ENCODE peak calls at places on chromosomes 6 and 20, in nine cellular contexts. K, C, A, H, S, X, I, Z and B are unnamed samples.

GRCh38 chr20:53950578-53950977 is 119.8 kb downstream of the BCAS1 start:
- DNase-seq in S (no peak), K (no peak), H (no peak), C (no peak), I (no peak), A (no peak), X (no peak), Z (no peak), B (no peak)

GRCh38 chr20:34683667-34684066 is 6.8 kb upstream of the PIGU start:
- DNase-seq in K (no peak), A (no peak), Z (no peak), I (no peak), S (no peak), C (no peak), X (no peak), H (no peak), B (no peak)

GRCh38 chr6:21402368-21402767 is 191.2 kb upstream of the SOX4 start:
- DNase-seq in Z (peak), H (no peak), S (peak), C (peak), I (no peak), K (no peak), X (no peak), A (peak), B (peak)

GRCh38 chr6:1834641-1835516 is 225.2 kb downstream of the FOXC1 start:
- DNase-seq in Z (no peak), C (no peak), H (no peak), S (no peak), A (no peak), K (no peak), I (no peak), X (no peak), B (no peak)

GRCh38 chr6:165487950-165488349 is 175.1 kb downstream of the PDE10A start:
- DNase-seq in I (no peak), H (no peak), S (no peak), K (no peak), X (no peak), Z (no peak), A (no peak), C (no peak), B (peak)

GRCh38 chr6:39958947-39959346 is 24.7 kb upstream of the MOCS1 start:
- DNase-seq in X (no peak), H (no peak), C (no peak), I (no peak), A (no peak), S (no peak), K (no peak), Z (no peak), B (no peak)

GRCh38 chr6:54813901-54814300 is 32.7 kb upstream of the FAM83B start:
- DNase-seq in Z (no peak), S (no peak), H (no peak), K (no peak), I (no peak), C (no peak), A (no peak), X (no peak), B (peak)

GRCh38 chr6:170083236-170084051 is 207.4 kb downstream of the DLL1 start:
- DNase-seq in I (no peak), S (no peak), X (no peak), H (peak), C (no peak), K (no peak), A (no peak), Z (no peak), B (no peak)

GRCh38 chr6:77373955-77374354 is 89.3 kb downstream of the HTR1B start:
- DNase-seq in I (no peak), K (no peak), Z (no peak), S (no peak), C (no peak), H (no peak), X (no peak), A (no peak), B (no peak)

GRCh38 chr20:4883051-4883450 is 118.3 kb downstream of the SLC23A2 start:
- DNase-seq in X (no peak), H (no peak), A (no peak), K (no peak), I (no peak), C (no peak), Z (no peak), S (no peak), B (no peak)

GRCh38 chr6:5481024-5481423 is 219.7 kb downstream of the FARS2 start:
- DNase-seq in A (no peak), X (no peak), I (peak), S (no peak), K (no peak), C (no peak), H (no peak), Z (no peak), B (no peak)

GRCh38 chr20:513429-513828 is 30.2 kb downstream of the CSNK2A1 start:
- DNase-seq in A (no peak), Z (peak), I (no peak), K (no peak), X (no peak), H (no peak), C (no peak), S (no peak), B (peak)

GRCh38 chr6:1586256-1586655 is 23.5 kb upstream of the FOXC1 start:
- DNase-seq in I (no peak), X (no peak), S (peak), Z (no peak), K (no peak), H (peak), C (no peak), A (no peak), B (no peak)

GRCh38 chr6:36839819-36840379 is 655 bp upstream of the CPNE5 start:
- DNase-seq in X (peak), C (no peak), S (no peak), Z (no peak), K (no peak), I (peak), H (no peak), A (peak), B (no peak)

GRCh38 chr6:136338486-136338885 is 48.8 kb upstream of the BCLAF1 start:
- DNase-seq in S (no peak), K (peak), A (no peak), I (no peak), Z (no peak), X (no peak), H (no peak), C (no peak), B (no peak)

GRCh38 chr20:31691646-31692275 is 30.9 kb downstream of the BCL2L1 start:
- DNase-seq in I (no peak), S (no peak), Z (peak), C (peak), A (no peak), H (no peak), K (no peak), X (no peak), B (no peak)

GRCh38 chr20:13292486-13292885 is 71.4 kb downstream of the ISM1 start:
- DNase-seq in K (no peak), I (no peak), C (no peak), S (no peak), H (peak), Z (no peak), A (no peak), X (no peak), B (no peak)

GRCh38 chr6:20234136-20234535 is 21.9 kb upstream of the MBOAT1 start:
- DNase-seq in I (no peak), H (no peak), C (no peak), Z (peak), X (no peak), A (no peak), S (no peak), K (no peak), B (no peak)

GRCh38 chr6:159074120-159074684 is 29.4 kb upstream of the TAGAP start:
- DNase-seq in Z (peak), I (no peak), C (no peak), K (peak), X (no peak), A (peak), S (no peak), H (no peak), B (peak)

GRCh38 chr20:37990571-37991151 is 42.6 kb downstream of the TTI1 start:
- DNase-seq in S (peak), A (peak), H (no peak), K (peak), I (peak), Z (peak), X (peak), C (no peak), B (peak)

GRCh38 chr6:28941681-28942448 is 18.1 kb upstream of the TRIM27 start:
- DNase-seq in A (no peak), I (no peak), C (no peak), K (no peak), S (no peak), X (no peak), H (no peak), Z (no peak), B (no peak)

GRCh38 chr20:32638848-32639247 is 34.9 kb downstream of the C20orf203 start:
- DNase-seq in X (no peak), C (no peak), Z (no peak), H (no peak), K (no peak), I (peak), A (no peak), S (no peak), B (peak)

GRCh38 chr6:30520480-30520992 is 31.2 kb downstream of the HLA-E start:
- DNase-seq in H (no peak), A (no peak), C (no peak), S (peak), I (no peak), Z (no peak), K (no peak), X (no peak), B (no peak)

GRCh38 chr6:37783831-37784584 is 35.5 kb upstream of the ZFAND3 start:
- DNase-seq in A (peak), Z (peak), X (peak), C (no peak), H (no peak), K (peak), I (no peak), S (no peak), B (peak)

GRCh38 chr20:35011589-35012226 is 56.0 kb downstream of the MYH7B start:
- DNase-seq in H (no peak), C (no peak), K (no peak), A (no peak), S (no peak), X (no peak), I (no peak), Z (no peak), B (no peak)

GRCh38 chr6:70684794-70685493 is 17.3 kb downstream of the SMAP1 start:
- DNase-seq in S (no peak), I (no peak), X (no peak), A (no peak), H (no peak), Z (no peak), K (no peak), C (no peak), B (no peak)

GRCh38 chr6:113147544-113147943 is 709.6 kb upstream of the MARCKS start:
- DNase-seq in Z (peak), C (peak), X (no peak), H (no peak), I (no peak), K (no peak), A (no peak), S (no peak), B (no peak)

GRCh38 chr6:24743265-24743943 is 24.4 kb upstream of the C6orf62 start:
- DNase-seq in I (no peak), X (no peak), A (peak), H (no peak), C (peak), K (peak), S (no peak), Z (peak), B (peak)

GRCh38 chr20:32465092-32465900 is 107.2 kb downstream of the ASXL1 start:
- DNase-seq in X (peak), I (peak), H (no peak), C (no peak), K (peak), S (peak), Z (peak), A (no peak), B (peak)

GRCh38 chr6:133961831-133962230 is 8.8 kb downstream of the TBPL1 start:
- DNase-seq in K (no peak), X (no peak), S (no peak), I (no peak), Z (no peak), C (no peak), H (no peak), A (no peak), B (no peak)

GRCh38 chr6:166586424-166587156 is at the start of gene RAMACL:
- DNase-seq in X (no peak), H (no peak), I (no peak), C (no peak), K (no peak), Z (no peak), A (peak), S (no peak), B (no peak)

GRCh38 chr6:2961971-2962370 is 9.4 kb downstream of the SERPINB6 start:
- DNase-seq in S (no peak), H (no peak), K (no peak), X (no peak), Z (no peak), C (no peak), A (no peak), I (no peak), B (no peak)

GRCh38 chr20:40156600-40157307 is 532.3 kb downstream of the MAFB start:
- DNase-seq in C (no peak), K (no peak), H (no peak), S (no peak), Z (peak), I (no peak), A (no peak), X (no peak), B (no peak)

GRCh38 chr20:17500826-17501225 is 30.4 kb downstream of the BFSP1 start:
- DNase-seq in K (no peak), I (no peak), A (no peak), Z (no peak), H (peak), X (no peak), C (no peak), S (no peak), B (no peak)
- TF ChIP-seq CTCF in K (no peak), I (no peak), A (no peak), Z (no peak), H (no peak), X (no peak), C (no peak), S (no peak), B (no peak)

GRCh38 chr20:57020364-57020763 is 246.1 kb downstream of the BMP7 start:
- DNase-seq in S (no peak), C (no peak), K (no peak), H (no peak), A (peak), I (no peak), Z (no peak), X (no peak), B (no peak)
- H3K4me3 ChIP-seq in S (no peak), C (no peak), K (no peak), H (no peak), A (no peak), I (no peak), Z (no peak), X (no peak), B (no peak)

DNA sequence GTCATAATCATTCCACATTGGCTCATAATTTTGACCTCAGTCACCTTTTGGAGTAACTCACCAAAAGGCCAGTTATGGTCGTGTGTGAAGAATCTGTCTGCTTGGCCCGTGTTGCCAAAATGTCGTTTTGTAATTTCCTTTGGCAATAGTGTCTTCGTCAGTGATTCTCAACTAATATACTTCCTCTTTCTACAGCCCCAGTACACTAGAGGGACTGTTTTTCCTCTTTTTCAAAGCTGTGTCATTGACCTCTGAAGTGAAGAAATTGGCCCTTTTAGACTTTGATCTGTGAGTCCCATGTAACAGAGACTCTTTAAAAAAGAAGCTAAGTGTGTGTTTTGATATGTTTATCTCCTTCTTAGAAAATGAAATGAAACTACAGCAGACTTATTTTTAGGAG is 5.2 kb downstream of the FOXO3 start:
- DNase-seq in A (peak), S (peak), Z (peak), H (no peak), I (peak), X (no peak), K (peak), C (peak), B (peak)
- TF ChIP-seq CTCF in A (no peak), S (peak), Z (peak), H (no peak), I (no peak), X (peak), K (no peak), C (peak), B (peak)

GRCh38 chr6:108839068-108839467 is 9.2 kb upstream of the ARMC2 start:
- DNase-seq in H (no peak), C (no peak), K (no peak), Z (no peak), S (no peak), X (no peak), A (no peak), I (no peak), B (no peak)

GRCh38 chr6:108837236-108837971 is 10.8 kb upstream of the ARMC2 start:
- DNase-seq in X (no peak), I (no peak), C (no peak), H (no peak), A (peak), K (no peak), Z (no peak), S (no peak), B (no peak)

GRCh38 chr6:108840919-108841318 is 7.3 kb upstream of the ARMC2 start:
- DNase-seq in H (no peak), K (no peak), X (no peak), I (no peak), Z (no peak), A (no peak), S (no peak), C (no peak), B (no peak)

GRCh38 chr6:108836061-108836460 is 12.2 kb upstream of the ARMC2 start:
- DNase-seq in I (no peak), A (no peak), H (no peak), X (no peak), Z (peak), C (no peak), K (no peak), S (no peak), B (no peak)

GRCh38 chr6:108838101-108838717 is 10.0 kb upstream of the ARMC2 start:
- DNase-seq in A (peak), H (no peak), Z (peak), I (no peak), K (no peak), X (no peak), S (no peak), C (no peak), B (peak)
- H3K4me3 ChIP-seq in A (no peak), H (no peak), Z (no peak), I (no peak), K (no peak), X (no peak), S (no peak), C (no peak), B (no peak)

GRCh38 chr6:154500769-154501171 is 9.7 kb downstream of the CNKSR3 start:
- DNase-seq in A (no peak), X (no peak), S (no peak), I (no peak), C (no peak), H (no peak), K (peak), Z (no peak), B (no peak)
- TF ChIP-seq CTCF in A (peak), X (no peak), S (no peak), I (peak), C (peak), H (no peak), K (peak), Z (peak), B (peak)

GRCh38 chr6:35505985-35506384 is 6.7 kb downstream of the TULP1 start:
- DNase-seq in I (no peak), X (no peak), A (no peak), K (no peak), C (no peak), H (no peak), Z (no peak), S (no peak), B (no peak)
- H3K4me3 ChIP-seq in I (no peak), X (no peak), A (no peak), K (no peak), C (no peak), H (no peak), Z (no peak), S (peak), B (no peak)

DNA sequence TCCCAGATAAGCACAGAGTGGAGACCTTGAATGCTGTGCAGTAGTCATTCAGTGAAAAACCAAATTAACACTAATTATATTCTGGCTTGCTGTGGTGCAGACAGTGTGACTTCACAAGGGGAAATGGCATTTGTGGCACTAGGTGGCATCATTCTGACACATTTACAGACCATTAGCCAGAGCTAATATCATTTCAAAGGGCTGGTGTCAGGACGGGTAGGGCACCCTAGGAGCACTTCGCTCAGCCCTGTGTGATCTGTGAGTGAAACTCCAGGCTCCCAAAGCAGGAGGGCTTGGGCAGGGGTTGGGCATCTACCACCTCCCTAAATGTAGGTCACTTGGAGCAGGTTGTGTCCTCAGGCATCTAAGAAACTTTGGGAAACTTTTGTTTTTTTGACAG is 555.8 kb downstream of the PKHD1 start:
- DNase-seq in K (no peak), S (no peak), A (peak), X (no peak), C (no peak), I (no peak), H (no peak), Z (no peak), B (no peak)
- TF ChIP-seq CTCF in K (no peak), S (no peak), A (no peak), X (no peak), C (no peak), I (peak), H (no peak), Z (no peak), B (no peak)